ENCODE peak calls at places on chromosomes 16 and 17, in nine cellular contexts. A is endothelial cell; D is fibroblast of lung; I is CD14-positive monocyte; N is tibial artery; W is lower leg skin; J is CD4-positive, alpha-beta T cell; T is cardiac fibroblast; O is astrocyte of the spinal cord. X is an unnamed sample.

GRCh38 chr17:2266045-2266864 is 37.3 kb downstream of the SMG6 start:
- DNase-seq in I (no peak), J (peak; percentile 70), W (peak; percentile 35), T (no peak), O (no peak), N (no peak), D (no peak), A (no peak), X (no peak)

GRCh38 chr16:68866933-68867332 is 23.6 kb downstream of the TANGO6 start:
- DNase-seq in A (no peak), J (no peak), D (no peak), N (no peak), T (no peak), W (no peak), I (no peak), O (no peak), X (no peak)

GRCh38 chr17:58789160-58789559 is 33.5 kb downstream of the PPM1E start:
- DNase-seq in J (no peak), O (no peak), T (no peak), D (no peak), I (no peak), N (no peak), W (no peak), A (no peak), X (no peak)

GRCh38 chr16:30867747-30868146 is 26.1 kb downstream of the BCL7C start:
- DNase-seq in N (no peak), I (no peak), A (no peak), O (no peak), T (peak; percentile 27), D (no peak), J (no peak), W (no peak), X (no peak)

GRCh38 chr16:6684076-6684673 is 648.5 kb upstream of the RBFOX1 start:
- DNase-seq in A (peak; percentile 23), T (peak; percentile 24), J (no peak), D (no peak), W (no peak), I (no peak), N (no peak), O (no peak), X (no peak)

GRCh38 chr17:59165933-59166342 is 10.4 kb downstream of the PRR11 start:
- DNase-seq in A (peak; percentile 60), D (peak; percentile 65), W (peak; percentile 27), N (no peak), T (peak; percentile 42), O (peak; percentile 71), I (no peak), J (peak; percentile 22), X (peak; percentile 30)

GRCh38 chr17:13638855-13639458 is 37.2 kb upstream of the HS3ST3A1 start:
- DNase-seq in T (peak; percentile 28), A (no peak), D (peak; percentile 60), J (no peak), W (no peak), I (no peak), N (no peak), O (peak; percentile 78), X (no peak)

GRCh38 chr17:39863918-39864746 is at the start of gene IKZF3:
- DNase-seq in A (peak; percentile 77), W (peak; percentile 15), I (peak; percentile 48), D (peak; percentile 5), J (peak; percentile 67), O (peak; percentile 0), N (no peak), T (peak; percentile 13), X (no peak)

GRCh38 chr16:23724438-23725131 is 11.6 kb upstream of the ERN2 start:
- DNase-seq in T (no peak), I (no peak), J (no peak), D (no peak), N (no peak), A (no peak), W (no peak), O (no peak), X (no peak)

GRCh38 chr17:31581022-31581483 is 189.6 kb downstream of the RAB11FIP4 start:
- DNase-seq in J (no peak), T (peak; percentile 84), I (no peak), W (no peak), A (no peak), N (peak; percentile 74), D (peak; percentile 93), O (peak; percentile 94), X (no peak)

GRCh38 chr16:71348262-71349085 is 10.0 kb upstream of the CALB2 start:
- DNase-seq in W (no peak), D (no peak), J (no peak), T (no peak), A (no peak), I (no peak), O (no peak), N (no peak), X (no peak)

GRCh38 chr16:87708181-87708580 is 57.6 kb downstream of the KLHDC4 start:
- DNase-seq in O (no peak), A (no peak), N (no peak), I (no peak), W (no peak), J (no peak), D (no peak), T (no peak), X (no peak)

GRCh38 chr17:45925311-45925710 is 31.0 kb downstream of the MAPT start:
- DNase-seq in D (no peak), T (no peak), A (no peak), N (no peak), W (no peak), I (no peak), J (no peak), O (no peak), X (no peak)

GRCh38 chr16:24848065-24848464 is 2.3 kb downstream of the SLC5A11 start:
- DNase-seq in W (no peak), N (no peak), O (peak; percentile 67), J (no peak), A (no peak), T (peak; percentile 78), I (no peak), D (peak; percentile 78), X (no peak)

GRCh38 chr16:12728471-12728870 is 75.2 kb downstream of the CPPED1 start:
- DNase-seq in J (no peak), W (no peak), I (no peak), O (no peak), A (no peak), T (no peak), N (no peak), D (no peak), X (no peak)

GRCh38 chr17:1789936-1790335 is 28.1 kb downstream of the SERPINF1 start:
- DNase-seq in W (no peak), O (no peak), D (no peak), N (no peak), I (no peak), J (no peak), T (no peak), A (no peak), X (no peak)

GRCh38 chr17:42023524-42024349 is 3.8 kb downstream of the NKIRAS2 start:
- DNase-seq in W (peak; percentile 36), T (no peak), O (no peak), A (no peak), I (peak; percentile 87), N (peak; percentile 42), D (no peak), J (no peak), X (no peak)

GRCh38 chr16:22641030-22641671 is 130.5 kb downstream of the NPIPB5 start:
- DNase-seq in D (peak; percentile 34), I (peak; percentile 33), N (no peak), W (no peak), J (no peak), O (peak; percentile 46), A (peak; percentile 63), T (peak; percentile 66), X (no peak)

GRCh38 chr16:83967838-83968482 is at the start of gene NECAB2:
- DNase-seq in D (peak; percentile 20), W (no peak), T (peak; percentile 14), J (no peak), N (no peak), O (no peak), I (peak; percentile 52), A (peak; percentile 66), X (no peak)

GRCh38 chr17:82479602-82480001 is 21.1 kb downstream of the NARF start:
- DNase-seq in A (no peak), I (no peak), N (no peak), O (no peak), W (no peak), T (no peak), J (no peak), D (no peak), X (no peak)
- TF ChIP-seq CTCF in A (no peak), I (no peak), N (no peak), O (no peak), W (no peak), T (no peak), J (no peak), D (no peak), X (no peak)

GRCh38 chr16:59224426-59224825 is 490.3 kb upstream of the GOT2 start:
- DNase-seq in W (no peak), N (no peak), J (no peak), T (no peak), O (no peak), I (no peak), D (peak; percentile 21), A (no peak), X (no peak)
- TF ChIP-seq CTCF in W (no peak), N (no peak), J (no peak), T (no peak), O (no peak), I (no peak), D (no peak), A (no peak), X (no peak)

GRCh38 chr17:63774141-63774981 is at the start of gene DDX42:
- DNase-seq in N (peak; percentile 84), I (peak; percentile 88), A (peak; percentile 86), W (peak; percentile 29), D (peak; percentile 68), O (peak; percentile 70), T (peak; percentile 69), J (peak; percentile 88), X (peak; percentile 76)
- TF ChIP-seq CTCF in N (no peak), I (no peak), A (no peak), W (no peak), D (peak; percentile 3), O (no peak), T (peak; percentile 13), J (no peak), X (no peak)

GRCh38 chr17:74840989-74841666 is 18.6 kb downstream of the GRIN2C start:
- DNase-seq in T (peak; percentile 40), N (peak; percentile 74), I (peak; percentile 69), A (no peak), J (no peak), O (peak; percentile 18), D (peak; percentile 27), W (peak; percentile 58), X (peak; percentile 67)

GRCh38 chr17:74842599-74843351 is 16.9 kb downstream of the GRIN2C start:
- DNase-seq in A (peak; percentile 73), W (no peak), T (peak; percentile 63), O (peak; percentile 37), J (no peak), D (peak; percentile 51), I (no peak), N (no peak), X (no peak)

GRCh38 chr17:74840500-74840899 is 19.2 kb downstream of the GRIN2C start:
- DNase-seq in T (no peak), I (no peak), W (no peak), J (no peak), D (no peak), N (no peak), A (no peak), O (no peak), X (no peak)

GRCh38 chr17:74843352-74843627 is 16.4 kb downstream of the GRIN2C start:
- DNase-seq in T (no peak), J (no peak), O (no peak), I (no peak), A (no peak), D (no peak), W (no peak), N (no peak), X (no peak)

GRCh38 chr17:74842146-74842598 is 17.5 kb downstream of the GRIN2C start:
- DNase-seq in D (peak; percentile 7), T (no peak), N (no peak), O (peak; percentile 5), A (no peak), W (no peak), I (no peak), J (no peak), X (no peak)
- TF ChIP-seq CTCF in D (no peak), T (no peak), N (no peak), O (no peak), A (no peak), W (no peak), I (no peak), J (no peak), X (no peak)

X was measured in tibial nerve.